ENCODE peak calls at places on chromosomes 5 and 9, in eight cellular contexts. J is stimulated activated CD4-positive, alpha-beta T cell treated with anti-CD3 and anti-CD28 coated beads, Interleukin-1b, Interleukin-23, amount 100 ng/mL, for 24 hours; Q is NCI-H774; B is T-helper 9 cell; E is NCI-H1105 treated with DMSO at 0.1 percent for 48 hours; L is T-cell; K is nucleus accumbens; V is naive B cell. O is an unnamed sample.

GRCh38 chr5:37816883-37817282 is 23.0 kb downstream of the GDNF start:
- DNase-seq in B (no peak), E (peak; percentile 25), Q (no peak), V (no peak), L (no peak), K (peak; percentile 59), J (no peak), O (no peak)

GRCh38 chr9:15205632-15206243 is 101.3 kb downstream of the TTC39B start:
- DNase-seq in L (no peak), E (no peak), Q (no peak), J (no peak), V (no peak), K (no peak), B (no peak), O (no peak)

GRCh38 chr5:107340631-107341030 is 330.1 kb downstream of the EFNA5 start:
- DNase-seq in J (no peak), Q (no peak), E (no peak), B (no peak), L (no peak), K (no peak), V (no peak), O (no peak)

GRCh38 chr5:124289641-124290201 is 456.7 kb downstream of the ZNF608 start:
- DNase-seq in V (no peak), L (no peak), J (no peak), Q (peak; percentile 14), K (no peak), E (peak; percentile 79), B (no peak), O (no peak)

GRCh38 chr9:126700903-126701819 is 87.4 kb downstream of the LMX1B start:
- DNase-seq in J (no peak), E (no peak), V (no peak), L (no peak), B (no peak), K (no peak), Q (no peak), O (no peak)

GRCh38 chr5:109859537-109859936 is 169.8 kb downstream of the MAN2A1 start:
- DNase-seq in V (no peak), J (no peak), B (no peak), L (no peak), E (no peak), K (no peak), Q (no peak), O (no peak)

GRCh38 chr5:78979899-78980298 is 5.2 kb downstream of the ARSB start:
- DNase-seq in L (no peak), J (no peak), K (no peak), B (no peak), V (no peak), E (no peak), Q (no peak), O (no peak)

GRCh38 chr5:139501376-139501775 is 18.8 kb upstream of the STING1 start:
- DNase-seq in B (no peak), J (no peak), Q (no peak), L (no peak), K (no peak), V (no peak), E (no peak), O (no peak)

GRCh38 chr5:174355208-174355612 is 309.7 kb downstream of the NSG2 start:
- DNase-seq in Q (no peak), L (no peak), V (no peak), K (no peak), J (no peak), B (no peak), E (no peak), O (peak; percentile 46)

GRCh38 chr5:137278476-137278875 is 220.7 kb downstream of the SPOCK1 start:
- DNase-seq in V (no peak), E (no peak), J (no peak), K (no peak), B (no peak), L (no peak), Q (no peak), O (no peak)

GRCh38 chr9:137972355-137972987 is 94.9 kb downstream of the CACNA1B start:
- DNase-seq in B (no peak), Q (no peak), V (no peak), E (no peak), L (no peak), K (no peak), J (no peak), O (no peak)

GRCh38 chr9:134134949-134135342 is 936 bp upstream of the WDR5 start:
- DNase-seq in E (no peak), J (no peak), B (no peak), Q (no peak), L (no peak), V (no peak), K (no peak), O (no peak)

GRCh38 chr9:70506159-70506558 is 91.7 kb upstream of the KLF9 start:
- DNase-seq in E (no peak), B (no peak), L (no peak), K (no peak), V (no peak), Q (no peak), J (no peak), O (no peak)

GRCh38 chr5:1722877-1723276 is 76.8 kb downstream of the MRPL36 start:
- DNase-seq in E (no peak), B (no peak), L (no peak), K (no peak), J (no peak), Q (no peak), V (no peak), O (no peak)

GRCh38 chr9:129933709-129934586 is 98.7 kb downstream of the USP20 start:
- DNase-seq in J (no peak), K (no peak), Q (no peak), L (no peak), E (no peak), B (no peak), V (no peak), O (no peak)

GRCh38 chr5:43104102-43104501 is 16.6 kb upstream of the ZNF131 start:
- DNase-seq in Q (no peak), L (no peak), J (no peak), V (no peak), K (no peak), E (no peak), B (no peak), O (no peak)

GRCh38 chr5:170639221-170639925 is 135.6 kb downstream of the KCNIP1 start:
- DNase-seq in Q (no peak), J (no peak), E (no peak), K (no peak), V (no peak), L (no peak), B (no peak), O (no peak)

GRCh38 chr5:43313854-43314457 is 744 bp upstream of the HMGCS1 start:
- DNase-seq in J (no peak), V (no peak), E (peak; percentile 83), B (no peak), L (no peak), Q (peak; percentile 68), K (no peak), O (no peak)

O was measured in T1000.